ENCODE peak calls at places on chromosome X, in five cellular contexts. R, I, A, U and P are unnamed samples.

GRCh38 chrX:21996872-21997271 is 35.3 kb upstream of the PHEX start:
- DNase-seq in A (no peak), U (no peak), I (no peak), R (no peak), P (peak)

GRCh38 chrX:145817299-145817665 is 347 bp upstream of the SLITRK2 start:
- DNase-seq in R (no peak), A (peak), I (no peak), U (no peak), P (no peak)

GRCh38 chrX:86133761-86134160 is 14.5 kb upstream of the DACH2 start:
- DNase-seq in R (no peak), U (no peak), I (no peak), A (no peak), P (peak)

GRCh38 chrX:73963682-73964081 is 340.3 kb upstream of the ZCCHC13 start:
- DNase-seq in A (peak), U (peak), R (no peak), I (no peak), P (no peak)

GRCh38 chrX:19017271-19017670 is 33.4 kb upstream of the PHKA2 start:
- DNase-seq in A (no peak), I (no peak), R (peak), U (peak), P (peak)

GRCh38 chrX:63561425-63561824 is 210.3 kb upstream of the SPIN4 start:
- DNase-seq in I (no peak), R (no peak), A (no peak), U (no peak), P (peak)

GRCh38 chrX:26778320-26778888 is 562.4 kb downstream of the MAGEB5 start:
- DNase-seq in R (no peak), U (no peak), I (no peak), A (no peak), P (peak)

GRCh38 chrX:40172169-40172979 is 74.6 kb upstream of the BCOR start:
- DNase-seq in I (peak), U (peak), A (peak), R (no peak), P (peak)

GRCh38 chrX:78997870-78998558 is 52.8 kb downstream of the P2RY10 start:
- DNase-seq in A (peak), R (no peak), I (no peak), U (no peak), P (no peak)

GRCh38 chrX:11341274-11342256 is 48.4 kb downstream of the AMELX start:
- DNase-seq in R (no peak), A (peak), I (peak), U (peak), P (peak)

GRCh38 chrX:84144281-84144680 is 43.7 kb downstream of the RPS6KA6 start:
- DNase-seq in R (no peak), A (no peak), U (no peak), I (no peak), P (no peak)

GRCh38 chrX:2871817-2872216 is 43.1 kb downstream of the GYG2 start:
- DNase-seq in I (no peak), A (no peak), U (no peak), R (no peak), P (no peak)
- TF ChIP-seq CTCF in I (no peak), A (no peak), U (no peak), R (no peak), P (no peak)

GRCh38 chrX:71111141-71111843 is at the start of gene IL2RG:
- DNase-seq in A (no peak), U (no peak), R (no peak), I (no peak), P (peak)
- TF ChIP-seq POLR2A in A (no peak), U (no peak), R (no peak), I (no peak), P (peak)

GRCh38 chrX:25191403-25191802 is 175.6 kb upstream of the ARX start:
- DNase-seq in A (no peak), I (no peak), R (peak), U (no peak), P (peak)
- TF ChIP-seq CTCF in A (no peak), I (no peak), R (peak), U (no peak), P (no peak)

GRCh38 chrX:16125520-16126149 is 2.3 kb downstream of the GRPR start:
- DNase-seq in R (no peak), I (no peak), U (no peak), A (no peak), P (no peak)

GRCh38 chrX:16120431-16120830 is 2.9 kb upstream of the GRPR start:
- DNase-seq in R (no peak), I (no peak), U (no peak), A (no peak), P (peak)

GRCh38 chrX:16124201-16124600 is 836 bp downstream of the GRPR start:
- DNase-seq in A (no peak), U (no peak), I (no peak), R (no peak), P (no peak)

GRCh38 chrX:16119353-16120220 is 3.8 kb upstream of the GRPR start:
- DNase-seq in I (no peak), R (no peak), U (no peak), A (no peak), P (no peak)

GRCh38 chrX:16123222-16123786 is at the start of gene GRPR:
- DNase-seq in R (peak), I (peak), U (peak), A (peak), P (peak)
- TF ChIP-seq POLR2A in R (no peak), I (no peak), U (no peak), A (no peak), P (no peak)

GRCh38 chrX:1468250-1468772 is 15.6 kb upstream of the ASMTL start:
- DNase-seq in I (no peak), U (peak), R (peak), A (peak), P (peak)
- TF ChIP-seq CTCF in I (no peak), U (no peak), R (no peak), A (no peak), P (peak)

GRCh38 chrX:130906776-130907175 is 3.8 kb upstream of the ENOX2 start:
- DNase-seq in A (no peak), R (no peak), U (no peak), I (no peak), P (no peak)

GRCh38 chrX:130902446-130902782 is 595 bp downstream of the ENOX2 start:
- DNase-seq in A (no peak), R (peak), I (no peak), U (no peak), P (no peak)

DNA sequence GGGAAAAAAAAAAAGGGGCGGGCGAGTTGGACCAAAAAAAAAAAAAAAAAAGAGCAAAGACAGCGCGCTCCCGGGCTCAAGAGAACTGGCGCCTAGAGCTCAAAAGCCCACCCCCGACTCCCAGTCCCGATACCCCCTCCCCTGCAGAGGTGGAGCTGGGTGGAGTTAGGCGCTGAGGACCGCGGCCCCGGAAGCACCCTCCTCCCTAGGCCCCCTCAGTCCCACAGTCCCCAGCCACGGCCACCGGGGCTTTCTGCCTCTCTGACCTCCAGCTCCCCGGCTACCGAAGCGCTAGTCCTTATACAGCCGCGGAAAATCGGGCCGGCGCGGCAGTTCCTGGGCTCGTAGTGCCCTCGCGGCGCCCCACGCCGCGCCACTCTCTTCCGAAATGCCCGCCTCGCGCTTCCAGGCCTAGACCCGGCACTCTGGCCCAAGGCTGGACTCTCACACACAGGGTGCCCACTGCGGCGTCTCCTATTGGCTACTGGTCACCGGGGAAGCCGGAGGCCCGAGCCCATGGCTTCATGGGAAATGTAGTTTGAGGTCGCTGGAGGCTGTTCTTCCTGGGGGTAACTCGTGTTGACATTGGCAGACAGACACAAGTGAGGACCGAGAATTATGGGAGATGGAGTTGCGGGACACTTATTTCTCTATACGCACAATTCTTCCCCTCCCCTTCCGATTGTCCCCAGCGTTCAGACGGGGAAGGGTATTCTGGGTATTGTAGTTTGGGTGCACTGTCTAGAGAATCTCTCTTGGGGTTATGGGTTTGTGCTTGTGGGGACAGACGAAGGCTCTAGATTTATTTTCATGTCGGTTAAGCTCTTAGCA is at the start of gene ENOX2:
- DNase-seq in I (peak), A (peak), R (peak), U (peak), P (peak)
- TF ChIP-seq POLR2A in I (peak), A (peak), R (peak), U (peak), P (peak)

GRCh38 chrX:103464071-103464773 is 55.1 kb downstream of the RAB40A start:
- DNase-seq in I (peak), A (no peak), U (peak), R (peak), P (peak)
- TF ChIP-seq CTCF in I (peak), A (no peak), U (no peak), R (no peak), P (peak)

GRCh38 chrX:107716045-107716684 is 59.4 kb downstream of the TSC22D3 start:
- DNase-seq in A (peak), R (peak), U (no peak), I (no peak), P (peak)

GRCh38 chrX:107713205-107714195 is 62.1 kb downstream of the TSC22D3 start:
- DNase-seq in I (no peak), R (no peak), A (no peak), U (peak), P (no peak)

GRCh38 chrX:107715331-107716044 is 60.1 kb downstream of the TSC22D3 start:
- DNase-seq in I (no peak), A (no peak), R (no peak), U (no peak), P (peak)

GRCh38 chrX:107712231-107713204 is 63.1 kb downstream of the TSC22D3 start:
- DNase-seq in A (no peak), R (no peak), I (no peak), U (peak), P (no peak)

GRCh38 chrX:107714196-107714811 is 61.3 kb downstream of the TSC22D3 start:
- DNase-seq in U (no peak), A (no peak), I (no peak), R (no peak), P (peak)
- TF ChIP-seq POLR2A in U (no peak), A (no peak), I (no peak), R (no peak), P (no peak)

DNA sequence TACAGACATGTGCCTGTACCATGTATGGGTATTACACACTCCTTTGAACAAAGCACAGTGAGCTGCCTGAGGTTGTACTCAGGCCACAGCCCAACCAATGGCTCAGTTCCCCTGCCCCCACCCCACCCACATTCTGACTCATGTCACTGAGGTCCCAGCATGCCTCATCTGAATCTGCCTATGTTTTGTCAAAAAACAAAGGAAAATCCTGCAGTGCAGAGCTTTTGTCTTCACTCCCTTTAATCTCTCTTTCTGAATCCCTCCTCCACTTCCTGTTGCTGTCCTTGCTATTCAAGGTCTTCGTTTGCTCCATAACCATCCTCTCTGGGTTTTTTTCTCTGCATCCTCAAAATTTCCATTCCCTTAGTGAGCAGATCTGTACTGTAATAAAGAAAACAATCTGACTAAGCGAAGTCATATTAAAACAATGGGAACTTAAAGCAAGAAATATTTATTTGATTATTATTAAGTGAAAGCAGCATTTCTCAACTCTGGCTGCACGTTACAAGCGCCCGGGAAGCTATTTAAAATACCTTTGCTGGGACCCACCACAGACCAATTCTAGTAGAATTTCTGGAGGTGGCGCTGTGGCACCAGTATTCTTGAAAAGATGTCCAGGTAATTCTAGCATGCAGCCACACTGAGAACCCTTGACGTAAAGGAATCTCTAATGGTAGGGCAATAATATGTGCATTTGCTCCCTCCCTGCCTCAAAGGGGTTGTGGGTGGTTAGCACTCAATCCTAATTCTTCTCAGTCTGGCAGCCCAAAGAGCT is 8.8 kb downstream of the GUCY2F start:
- DNase-seq in I (peak), A (no peak), R (no peak), U (peak), P (peak)
- TF ChIP-seq CTCF in I (no peak), A (no peak), R (no peak), U (no peak), P (peak)

DNA sequence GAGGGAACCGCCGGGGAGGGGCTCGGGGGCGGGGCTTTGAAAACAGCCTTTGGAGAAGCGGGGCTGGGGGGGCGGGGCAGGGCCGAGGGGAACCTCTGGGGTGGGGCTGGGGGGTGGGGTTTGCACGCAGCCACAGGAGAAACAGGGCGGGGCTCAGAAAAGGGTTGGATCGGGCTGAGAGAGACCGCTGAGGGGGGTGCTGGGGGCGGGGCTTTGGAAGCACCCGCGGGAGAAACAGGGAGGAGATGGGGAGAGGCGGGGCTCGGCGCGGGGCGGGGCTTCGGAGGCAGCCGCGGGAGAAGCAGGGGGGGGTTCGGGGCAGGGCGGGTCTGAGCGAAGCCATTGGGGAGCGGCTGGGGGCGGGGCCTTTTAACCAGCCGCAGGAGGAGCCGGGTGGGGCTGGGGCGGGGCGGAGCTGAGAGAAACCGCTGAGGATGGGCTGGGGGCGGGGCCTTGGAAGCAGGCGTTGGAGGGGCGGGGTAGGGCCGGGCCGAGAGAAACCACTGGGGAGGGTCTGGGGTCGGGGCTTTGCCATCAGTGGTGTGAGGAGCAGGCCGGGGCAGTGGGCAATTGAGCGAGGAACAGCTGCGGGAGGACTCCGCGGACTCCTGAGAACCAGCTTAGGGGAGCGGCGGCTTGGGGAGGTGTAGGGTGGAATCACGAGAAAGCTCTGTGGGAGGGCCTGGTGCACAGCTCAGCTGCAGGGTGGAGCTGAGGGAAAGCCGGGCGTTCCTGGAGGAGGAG is 1.2 kb upstream of the EOLA2 start:
- DNase-seq in U (peak), A (peak), I (peak), R (peak), P (peak)
- TF ChIP-seq POLR2A in U (no peak), A (no peak), I (peak), R (no peak), P (no peak)